ENCODE peak calls at places on chromosome 5, in six cellular contexts. U is activated CD4-positive, alpha-beta T cell treated with anti-CD3 and anti-CD28 coated beads, Interleukin-2, amount 50 U/mL, for 1 hour; W is hypothalamus; N is T follicular helper cell; L is right lobe of liver; T is stimulated activated CD8-positive, alpha-beta memory T cell treated with anti-CD3 and anti-CD28 coated beads, Interleukin-15, amount 100 ng/mL, for 24 hours. E is an unnamed sample.

GRCh38 chr5:81572201-81572600 is 178.3 kb upstream of the ACOT12 start:
- DNase-seq in U (no peak), W (no peak), N (no peak), L (no peak), T (no peak), E (no peak)

GRCh38 chr5:103271570-103272289 is 13.2 kb downstream of the MACIR start:
- DNase-seq in U (no peak), W (no peak), N (no peak), L (no peak), T (no peak), E (no peak)

GRCh38 chr5:95884511-95884910 is 62.0 kb upstream of the GLRX start:
- DNase-seq in U (no peak), W (no peak), N (no peak), L (no peak), T (no peak), E (no peak)

GRCh38 chr5:10704949-10705621 is 55.9 kb downstream of the DAP start:
- DNase-seq in U (no peak), W (no peak), N (no peak), L (no peak), T (no peak), E (no peak)

GRCh38 chr5:174412374-174412773 is 312.0 kb upstream of the MSX2 start:
- DNase-seq in U (no peak), W (no peak), N (no peak), L (no peak), T (no peak), E (no peak)

GRCh38 chr5:170095687-170096086 is 10.0 kb upstream of the FOXI1 start:
- DNase-seq in U (no peak), W (no peak), N (no peak), L (no peak), T (no peak), E (no peak)

GRCh38 chr5:87298687-87299362 is 31.1 kb downstream of the RASA1 start:
- DNase-seq in U (no peak), W (no peak), N (no peak), L (no peak), T (no peak), E (no peak)

GRCh38 chr5:1050449-1051365 is 42.1 kb downstream of the NKD2 start:
- DNase-seq in U (no peak), W (no peak), N (no peak), L (peak), T (no peak), E (peak)

GRCh38 chr5:36158144-36158543 is 6.2 kb downstream of the SKP2 start:
- DNase-seq in U (no peak), W (no peak), N (no peak), L (no peak), T (no peak), E (no peak)

GRCh38 chr5:146778261-146778660 is 100.3 kb downstream of the PPP2R2B start:
- DNase-seq in U (no peak), W (peak), N (no peak), L (no peak), T (no peak), E (no peak)

GRCh38 chr5:124537136-124537919 is 209.1 kb downstream of the ZNF608 start:
- DNase-seq in U (no peak), W (no peak), N (no peak), L (no peak), T (no peak), E (no peak)

GRCh38 chr5:54663876-54664275 is 146.3 kb downstream of the SNX18 start:
- DNase-seq in U (no peak), W (peak), N (no peak), L (no peak), T (no peak), E (no peak)

GRCh38 chr5:93899026-93899600 is 157.7 kb upstream of the POU5F2 start:
- DNase-seq in U (no peak), W (no peak), N (no peak), L (no peak), T (no peak), E (no peak)

GRCh38 chr5:78899922-78900362 is 85.2 kb downstream of the ARSB start:
- DNase-seq in U (no peak), W (no peak), N (no peak), L (no peak), T (no peak), E (peak)

E was measured in glutamatergic neuron.